ENCODE peak calls at places on chromosomes 7 and 10, in five cellular contexts. Q is neural progenitor cell, R is hepatocyte, Z is fibroblast of lung, B is keratinocyte. V is an unnamed sample.

GRCh38 chr7:50068850-50069551 is 24.0 kb downstream of the ZPBP start:
- DNase-seq in Q (no peak), R (peak; percentile 58), Z (no peak), B (peak; percentile 7), V (peak; percentile 77)

GRCh38 chr10:127580822-127581221 is 31.7 kb downstream of the NPS start:
- DNase-seq in Q (no peak), R (no peak), Z (no peak), B (no peak), V (no peak)

GRCh38 chr7:27617651-27618381 is 44.9 kb downstream of the HIBADH start:
- DNase-seq in Q (no peak), R (no peak), Z (no peak), B (no peak), V (no peak)

GRCh38 chr10:3442451-3442990 is 269.9 kb upstream of the PITRM1 start:
- DNase-seq in Q (no peak), R (no peak), Z (no peak), B (no peak), V (no peak)

GRCh38 chr10:116912162-116912561 is 62.9 kb downstream of the ENO4 start:
- DNase-seq in Q (no peak), R (no peak), Z (no peak), B (no peak), V (no peak)

GRCh38 chr7:44147026-44147881 is 6.1 kb upstream of the MYL7 start:
- DNase-seq in Q (peak; percentile 22), R (peak; percentile 54), Z (peak; percentile 27), B (no peak), V (no peak)

GRCh38 chr7:42753322-42753721 is 158.5 kb downstream of the C7orf25 start:
- DNase-seq in Q (no peak), R (no peak), Z (no peak), B (no peak), V (no peak)

GRCh38 chr10:55370021-55370420 is 569.0 kb upstream of the PCDH15 start:
- DNase-seq in Q (peak; percentile 39), R (peak; percentile 9), Z (peak; percentile 42), B (no peak), V (no peak)

GRCh38 chr7:44887293-44887692 is 2.0 kb upstream of the PURB start:
- DNase-seq in Q (no peak), R (no peak), Z (no peak), B (no peak), V (no peak)

GRCh38 chr7:140074780-140075179 is 12.0 kb upstream of the PARP12 start:
- DNase-seq in Q (no peak), R (no peak), Z (no peak), B (no peak), V (no peak)

GRCh38 chr7:43041724-43042123 is 70.7 kb upstream of the HECW1 start:
- DNase-seq in Q (no peak), R (no peak), Z (no peak), B (no peak), V (no peak)

GRCh38 chr10:1612910-1613309 is 124.4 kb downstream of the ADARB2 start:
- DNase-seq in Q (no peak), R (no peak), Z (no peak), B (no peak), V (no peak)

GRCh38 chr10:89207181-89207800 is at the start of gene CH25H:
- DNase-seq in Q (peak; percentile 81), R (peak; percentile 78), Z (peak; percentile 81), B (no peak), V (no peak)

GRCh38 chr10:112950714-112951348 is 784 bp downstream of the TCF7L2 start:
- DNase-seq in Q (peak; percentile 76), R (peak; percentile 53), Z (peak; percentile 53), B (no peak), V (no peak)

GRCh38 chr7:151339651-151340377 is 1.8 kb upstream of the NUB1 start:
- DNase-seq in Q (no peak), R (no peak), Z (no peak), B (no peak), V (no peak)

GRCh38 chr7:23021581-23021980 is 7.7 kb upstream of the HYCC1 start:
- DNase-seq in Q (no peak), R (no peak), Z (no peak), B (no peak), V (no peak)

GRCh38 chr10:17432738-17433137 is 21.7 kb downstream of the ST8SIA6 start:
- DNase-seq in Q (no peak), R (no peak), Z (no peak), B (no peak), V (no peak)

GRCh38 chr10:25865267-25865666 is 68.8 kb upstream of the MYO3A start:
- DNase-seq in Q (no peak), R (no peak), Z (no peak), B (no peak), V (no peak)

GRCh38 chr10:70283445-70284399 is at the start of gene NPFFR1:
- DNase-seq in Q (peak; percentile 81), R (peak; percentile 28), Z (no peak), B (no peak), V (no peak)

GRCh38 chr10:118518095-118518494 is 77.4 kb downstream of the PRLHR start:
- DNase-seq in Q (no peak), R (no peak), Z (no peak), B (no peak), V (no peak)

GRCh38 chr10:86536294-86536861 is 14.8 kb upstream of the WAPL start:
- DNase-seq in Q (peak; percentile 59), R (peak; percentile 19), Z (no peak), B (no peak), V (no peak)

GRCh38 chr10:114577133-114577532 is 80.9 kb downstream of the ABLIM1 start:
- DNase-seq in Q (no peak), R (no peak), Z (peak; percentile 86), B (no peak), V (peak; percentile 47)

GRCh38 chr10:114821915-114822770 is 563 bp downstream of the FHIP2A start:
- DNase-seq in Q (peak; percentile 53), R (peak; percentile 32), Z (peak; percentile 37), B (no peak), V (no peak)

GRCh38 chr10:34333513-34333912 is 481.6 kb downstream of the PARD3 start:
- DNase-seq in Q (no peak), R (no peak), Z (peak; percentile 50), B (no peak), V (peak; percentile 54)

GRCh38 chr10:61830072-61830845 is 71.2 kb upstream of the ARID5B start:
- DNase-seq in Q (no peak), R (no peak), Z (no peak), B (no peak), V (no peak)

DNA sequence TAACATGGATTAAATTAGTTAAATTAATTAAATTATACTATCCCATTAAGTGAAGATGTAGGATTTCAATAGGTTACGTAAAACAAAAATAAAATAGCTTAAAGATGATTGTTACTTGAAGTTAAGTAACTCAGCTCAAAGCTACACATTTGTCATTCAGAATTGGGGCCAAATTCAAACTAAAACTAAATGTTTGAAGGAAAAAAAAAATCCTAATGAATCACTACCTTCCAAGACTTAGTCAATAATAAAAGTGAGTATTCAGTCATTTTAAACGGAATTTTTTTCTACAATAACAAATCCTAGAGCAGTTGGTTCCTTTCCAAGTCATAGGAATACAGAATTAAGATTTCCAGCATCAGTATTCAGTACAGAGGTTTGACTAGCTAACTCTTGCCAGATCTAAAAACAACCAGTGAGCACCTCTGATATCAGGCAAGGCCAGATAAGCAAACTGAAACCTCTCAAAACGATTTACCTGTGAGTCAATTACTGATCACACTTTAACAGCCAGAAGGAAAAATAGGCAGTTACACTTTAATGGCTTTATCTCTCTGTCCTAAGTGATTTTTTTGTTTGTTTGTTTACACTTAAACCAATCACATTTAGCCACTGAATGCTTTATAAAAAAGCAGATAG is 669.8 kb upstream of the ANKRD30A start:
- DNase-seq in Q (no peak), R (no peak), Z (no peak), B (no peak), V (no peak)
- H2AFZ ChIP-seq in Q (no peak overlapping the region), R (no peak overlapping the region), Z (no peak overlapping the region), B (peak overlapping the region; percentile 84), V (no peak overlapping the region)

GRCh38 chr10:57891201-57892006 is 376.3 kb downstream of the IPMK start:
- DNase-seq in Q (no peak), R (peak; percentile 15), Z (no peak), B (no peak), V (peak; percentile 5)
- H2AFZ ChIP-seq in Q (no peak overlapping the region), R (no peak overlapping the region), Z (no peak overlapping the region), B (no peak overlapping the region), V (no peak overlapping the region)

GRCh38 chr7:158614695-158615094 is 27.1 kb upstream of the PTPRN2 start:
- DNase-seq in Q (no peak), R (no peak), Z (peak; percentile 65), B (no peak), V (no peak)

GRCh38 chr7:158616050-158616449 is 28.4 kb upstream of the PTPRN2 start:
- DNase-seq in Q (no peak), R (no peak), Z (no peak), B (no peak), V (no peak)

GRCh38 chr7:158611541-158611940 is 23.9 kb upstream of the PTPRN2 start:
- DNase-seq in Q (no peak), R (no peak), Z (no peak), B (no peak), V (no peak)

GRCh38 chr7:158612546-158612945 is 24.9 kb upstream of the PTPRN2 start:
- DNase-seq in Q (no peak), R (no peak), Z (no peak), B (no peak), V (no peak)

GRCh38 chr7:158613481-158613880 is 25.9 kb upstream of the PTPRN2 start:
- DNase-seq in Q (no peak), R (no peak), Z (no peak), B (no peak), V (peak; percentile 34)
- H2AFZ ChIP-seq in Q (no peak overlapping the region), R (no peak overlapping the region), Z (no peak overlapping the region), B (no peak overlapping the region), V (no peak overlapping the region)

DNA sequence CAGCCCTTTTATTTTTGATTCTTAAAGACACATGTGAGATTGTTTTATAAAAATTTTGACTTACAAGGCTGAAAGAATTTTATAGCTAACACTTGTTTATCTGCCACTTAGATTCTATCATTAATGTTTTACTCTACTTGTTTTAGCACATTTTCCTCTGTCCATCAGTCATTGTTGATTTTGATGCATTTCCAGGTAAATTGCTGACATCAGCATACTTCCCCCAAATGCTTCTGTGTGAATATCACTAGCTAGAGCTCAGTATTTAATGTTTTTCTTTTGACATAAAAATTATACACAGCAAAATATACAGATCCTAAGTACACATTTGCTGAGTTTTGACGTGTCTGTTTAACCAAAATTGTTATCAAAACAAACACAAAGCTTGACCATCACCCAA is 43.0 kb downstream of the INPP5A start:
- DNase-seq in Q (no peak), R (no peak), Z (no peak), B (no peak), V (no peak)
- H2AFZ ChIP-seq in Q (no peak overlapping the region), R (no peak overlapping the region), Z (no peak overlapping the region), B (no peak overlapping the region), V (no peak overlapping the region)

GRCh38 chr7:4834601-4835397 is 27.0 kb downstream of the PAPOLB start:
- DNase-seq in Q (no peak), R (no peak), Z (no peak), B (no peak), V (no peak)
- H2AFZ ChIP-seq in Q (no peak overlapping the region), R (no peak overlapping the region), Z (no peak overlapping the region), B (no peak overlapping the region), V (no peak overlapping the region)

GRCh38 chr10:126350216-126350992 is 37.9 kb downstream of the ADAM12 start:
- DNase-seq in Q (no peak), R (no peak), Z (peak; percentile 47), B (peak; percentile 57), V (peak; percentile 88)
- H2AFZ ChIP-seq in Q (no peak overlapping the region), R (no peak overlapping the region), Z (no peak overlapping the region), B (no peak overlapping the region), V (no peak overlapping the region)

V was measured in PC-9.